ENCODE peak calls at places on chromosome 3, in ten cellular contexts. S is MM.1S; Y is cardiac muscle cell; O is GM06990; B is IMR-90; P is AG04449; R is mesendoderm; X is NB4; W is CD4-positive, CD25-positive, alpha-beta regulatory T cell; N is mammary epithelial cell. E is an unnamed sample.

GRCh38 chr3:104460477-104461406 is 906.0 kb upstream of the ALCAM start:
- DNase-seq in B (peak; percentile 32), R (peak; percentile 90), Y (peak; percentile 64), N (peak; percentile 10), O (no peak), S (peak; percentile 76), X (no peak), W (no peak), P (peak; percentile 49), E (peak; percentile 23)

GRCh38 chr3:100527347-100527735 is 34.9 kb downstream of the TMEM45A start:
- DNase-seq in P (no peak), W (no peak), R (no peak), X (no peak), Y (no peak), B (no peak), O (no peak), S (no peak), N (no peak), E (no peak)

GRCh38 chr3:24264748-24265158 is 229.9 kb downstream of the THRB start:
- DNase-seq in S (peak; percentile 43), W (no peak), N (peak; percentile 29), P (no peak), O (no peak), X (peak; percentile 30), R (peak; percentile 62), B (peak; percentile 32), Y (peak; percentile 48), E (peak; percentile 29)

GRCh38 chr3:105793040-105793439 is 75.8 kb downstream of the CBLB start:
- DNase-seq in W (no peak), Y (no peak), N (no peak), B (no peak), P (no peak), X (no peak), O (no peak), R (peak; percentile 20), S (no peak), E (peak; percentile 8)

GRCh38 chr3:28989646-28990089 is 291.2 kb upstream of the RBMS3 start:
- DNase-seq in R (no peak), Y (no peak), O (peak; percentile 55), P (no peak), W (no peak), S (peak; percentile 23), B (peak; percentile 45), X (no peak), N (no peak), E (no peak)

GRCh38 chr3:188331166-188331565 is 177.2 kb downstream of the LPP start:
- DNase-seq in X (no peak), B (no peak), N (no peak), Y (no peak), P (no peak), W (no peak), S (no peak), R (no peak), O (no peak), E (no peak)

GRCh38 chr3:13268961-13269391 is 151.1 kb downstream of the NUP210 start:
- DNase-seq in N (no peak), Y (peak; percentile 54), S (no peak), P (no peak), R (no peak), W (no peak), O (no peak), B (no peak), X (no peak), E (no peak)

GRCh38 chr3:107740992-107741896 is 218.5 kb downstream of the BBX start:
- DNase-seq in O (no peak), W (no peak), B (peak; percentile 45), X (peak; percentile 25), S (peak; percentile 28), Y (no peak), R (peak; percentile 36), P (no peak), N (peak; percentile 11), E (no peak)

GRCh38 chr3:124780767-124781485 is 50.7 kb downstream of the UMPS start:
- DNase-seq in N (no peak), Y (peak; percentile 74), W (no peak), B (peak; percentile 58), P (no peak), R (peak; percentile 91), S (no peak), O (no peak), X (peak; percentile 22), E (peak; percentile 64)

GRCh38 chr3:158789592-158789991 is 12.3 kb upstream of the MFSD1 start:
- DNase-seq in B (peak; percentile 81), R (no peak), W (no peak), N (peak; percentile 43), S (peak; percentile 46), X (peak; percentile 59), P (no peak), Y (no peak), O (no peak), E (no peak)

GRCh38 chr3:126354776-126355175 is 2.4 kb downstream of the KLF15 start:
- DNase-seq in R (no peak), B (no peak), W (no peak), N (no peak), Y (no peak), X (no peak), S (peak; percentile 3), P (no peak), O (no peak), E (no peak)
- H3K4me3 ChIP-seq in R (no peak overlapping the region), B (no peak overlapping the region), W (no peak overlapping the region), N (no peak overlapping the region), Y (no peak overlapping the region), X (no peak overlapping the region), S (no peak overlapping the region), P (no peak overlapping the region), O (no peak overlapping the region), E (no peak overlapping the region)

GRCh38 chr3:150370129-150370602 is 37.9 kb upstream of the TSC22D2 start:
- DNase-seq in O (no peak), S (no peak), P (peak; percentile 89), X (no peak), R (peak; percentile 96), Y (peak; percentile 58), B (peak; percentile 97), W (no peak), N (peak; percentile 96), E (peak; percentile 55)
- H3K4me3 ChIP-seq in O (no peak overlapping the region), S (no peak overlapping the region), P (peak overlapping the region; percentile 58), X (no peak overlapping the region), R (no peak overlapping the region), Y (no peak overlapping the region), B (peak overlapping the region; percentile 38), W (no peak overlapping the region), N (peak overlapping the region; percentile 57), E (no peak overlapping the region)

DNA sequence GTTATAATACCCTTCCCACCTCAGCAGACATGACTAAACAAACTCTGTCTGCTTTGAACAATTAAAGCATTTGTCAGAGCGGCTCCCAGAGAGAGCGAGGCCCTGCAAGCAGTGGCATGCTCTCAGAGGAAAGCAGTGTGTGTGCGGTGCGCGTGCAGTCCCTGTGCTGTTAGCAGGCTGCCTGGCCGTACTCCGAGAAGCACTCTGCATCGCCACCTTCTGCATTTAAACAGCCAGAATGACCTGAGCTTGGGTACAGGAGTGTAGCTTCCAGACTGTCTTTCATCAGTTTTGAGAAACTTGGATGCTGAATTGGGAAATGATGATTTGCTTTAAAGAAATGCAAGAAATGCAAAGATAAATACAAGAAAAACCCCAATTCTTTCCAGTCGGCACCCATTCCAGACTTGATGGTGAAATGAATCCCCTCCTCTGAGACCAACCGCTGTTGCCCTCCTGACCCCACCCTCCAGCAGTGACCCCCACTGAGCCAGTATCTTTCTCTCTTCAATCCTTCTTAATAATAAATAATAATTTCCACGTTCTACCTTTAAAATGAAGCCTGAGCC is 113.5 kb downstream of the VGLL4 start:
- DNase-seq in X (no peak), Y (peak; percentile 54), O (no peak), R (no peak), N (peak; percentile 99), B (peak; percentile 98), S (no peak), P (peak; percentile 98), W (no peak), E (no peak)
- H3K4me3 ChIP-seq in X (no peak overlapping the region), Y (no peak overlapping the region), O (no peak overlapping the region), R (no peak overlapping the region), N (no peak overlapping the region), B (no peak overlapping the region), S (no peak overlapping the region), P (no peak overlapping the region), W (no peak overlapping the region), E (no peak overlapping the region)

GRCh38 chr3:9499455-9500107 is 54.0 kb downstream of the LHFPL4 start:
- DNase-seq in N (no peak), R (peak; percentile 31), S (no peak), P (no peak), O (no peak), W (no peak), Y (peak; percentile 10), B (no peak), X (no peak), E (peak; percentile 84)
- H3K4me3 ChIP-seq in N (no peak overlapping the region), R (peak overlapping the region; percentile 50), S (no peak overlapping the region), P (no peak overlapping the region), O (no peak overlapping the region), W (no peak overlapping the region), Y (no peak overlapping the region), B (no peak overlapping the region), X (no peak overlapping the region), E (peak overlapping the region; percentile 58)

E was measured in H7.